ENCODE peak calls at places on chromosomes 7 and 10, in five cellular contexts. R is LoVo; S is stimulated activated CD4-positive, alpha-beta T cell treated with anti-CD3 and anti-CD28 coated beads, Interleukin-2, amount 100 ng/mL, for 24 hours; J is SK-N-DZ; O is left colon. G is an unnamed sample.

GRCh38 chr10:61187601-61188000 is 243.6 kb upstream of the RHOBTB1 start:
- DNase-seq in R (no peak), S (no peak), J (no peak), O (no peak), G (no peak)

GRCh38 chr10:114337510-114338462 is 66.5 kb downstream of the AFAP1L2 start:
- DNase-seq in R (no peak), S (no peak), J (no peak), O (no peak), G (no peak)

GRCh38 chr7:22725585-22725984 is 1.4 kb upstream of the IL6 start:
- DNase-seq in R (no peak), S (no peak), J (no peak), O (no peak), G (peak)

GRCh38 chr7:55363386-55364170 is 1.6 kb upstream of the LANCL2 start:
- DNase-seq in R (no peak), S (no peak), J (no peak), O (no peak), G (no peak)

GRCh38 chr7:157310676-157311185 is 26.1 kb upstream of the DNAJB6 start:
- DNase-seq in R (no peak), S (no peak), J (no peak), O (no peak), G (no peak)

GRCh38 chr7:102892631-102893278 is 20.0 kb upstream of the LRRC17 start:
- DNase-seq in R (no peak), S (no peak), J (no peak), O (no peak), G (no peak)

GRCh38 chr7:94060772-94061171 is 56.6 kb upstream of the BET1 start:
- DNase-seq in R (no peak), S (no peak), J (no peak), O (no peak), G (no peak)

GRCh38 chr7:156456503-156457115 is 184.0 kb upstream of the RNF32 start:
- DNase-seq in R (no peak), S (no peak), J (no peak), O (no peak), G (no peak)

GRCh38 chr10:9038146-9038714 is 983.7 kb downstream of the GATA3 start:
- DNase-seq in R (no peak), S (no peak), J (no peak), O (no peak), G (no peak)

GRCh38 chr7:66840316-66840715 is 80.7 kb upstream of the TMEM248 start:
- DNase-seq in R (no peak), S (no peak), J (no peak), O (no peak), G (no peak)

GRCh38 chr10:131929122-131929845 is 28.5 kb downstream of the PPP2R2D start:
- DNase-seq in R (no peak), S (no peak), J (no peak), O (no peak), G (no peak)

G was measured in MM.1S.